ENCODE peak calls at places on chromosomes 7 and 10, in six cellular contexts. I is K562, U is GM12891, Z is H1, L is GM12878, T is HepG2. P is an unnamed sample.

GRCh38 chr7:28700790-28701203 is 257.3 kb downstream of the TRIL start:
- DNase-seq in U (no peak), L (no peak), I (no peak), T (no peak), Z (no peak), P (no peak)

GRCh38 chr10:132306951-132307751 is 599 bp downstream of the STK32C start:
- DNase-seq in U (no peak), Z (no peak), L (no peak), T (peak), I (no peak), P (no peak)

GRCh38 chr7:131861620-131862346 is 305.4 kb upstream of the PODXL start:
- DNase-seq in T (no peak), I (no peak), Z (no peak), L (no peak), U (no peak), P (no peak)

GRCh38 chr7:17661982-17662585 is 278.2 kb downstream of the SNX13 start:
- DNase-seq in U (no peak), T (no peak), I (no peak), Z (no peak), L (no peak), P (no peak)

GRCh38 chr7:625376-625971 is 101.0 kb upstream of the DNAAF5 start:
- DNase-seq in T (no peak), U (no peak), L (no peak), I (no peak), Z (no peak), P (no peak)

GRCh38 chr10:63761243-63761642 is 240.0 kb downstream of the REEP3 start:
- DNase-seq in I (no peak), U (no peak), T (no peak), Z (no peak), L (no peak), P (no peak)

GRCh38 chr7:16309129-16309528 is 112.2 kb downstream of the CRPPA start:
- DNase-seq in Z (no peak), I (no peak), T (no peak), L (no peak), U (no peak), P (no peak)

GRCh38 chr7:41624818-41625217 is 78.1 kb downstream of the INHBA start:
- DNase-seq in I (no peak), L (no peak), T (no peak), U (no peak), Z (no peak), P (no peak)

GRCh38 chr7:104358743-104359142 is 30.3 kb downstream of the LHFPL3 start:
- DNase-seq in I (no peak), U (no peak), T (no peak), L (no peak), Z (no peak), P (no peak)

GRCh38 chr7:121069346-121070100 is 81.0 kb downstream of the CPED1 start:
- DNase-seq in Z (no peak), L (no peak), I (no peak), U (no peak), T (no peak), P (no peak)

GRCh38 chr10:70726909-70727495 is 54.7 kb downstream of the ADAMTS14 start:
- DNase-seq in T (no peak), L (no peak), Z (no peak), U (no peak), I (no peak), P (no peak)

GRCh38 chr10:48760983-48761382 is 76.3 kb downstream of the WDFY4 start:
- DNase-seq in L (no peak), T (no peak), U (no peak), Z (no peak), I (no peak), P (no peak)

GRCh38 chr10:61931620-61932332 is 30.3 kb downstream of the ARID5B start:
- DNase-seq in I (no peak), Z (no peak), L (no peak), T (no peak), U (no peak), P (no peak)

GRCh38 chr7:54988516-54988915 is 30.3 kb upstream of the EGFR start:
- DNase-seq in T (no peak), L (no peak), Z (no peak), U (no peak), I (no peak), P (no peak)

GRCh38 chr10:96338279-96338925 is 20.4 kb downstream of the OPALIN start:
- DNase-seq in U (no peak), I (no peak), Z (no peak), L (no peak), T (no peak), P (no peak)

GRCh38 chr7:22548313-22548712 is 48.3 kb upstream of the STEAP1B start:
- DNase-seq in U (no peak), L (no peak), T (no peak), I (no peak), Z (no peak), P (no peak)

GRCh38 chr7:129370812-129371211 is 63.4 kb upstream of the STRIP2 start:
- DNase-seq in Z (no peak), U (no peak), T (no peak), L (no peak), I (no peak), P (no peak)

GRCh38 chr10:112658900-112659328 is 211.9 kb downstream of the VTI1A start:
- DNase-seq in U (no peak), T (peak), Z (no peak), I (no peak), L (no peak), P (no peak)

GRCh38 chr7:115779561-115779960 is 251.0 kb downstream of the TFEC start:
- DNase-seq in L (no peak), Z (no peak), I (no peak), T (no peak), U (no peak), P (no peak)

GRCh38 chr10:93458821-93459257 is 23.3 kb downstream of the MYOF start:
- DNase-seq in T (peak), I (no peak), L (no peak), Z (no peak), U (no peak), P (no peak)

GRCh38 chr7:92848441-92848840 is 12.1 kb upstream of the CDK6 start:
- DNase-seq in L (no peak), I (no peak), U (no peak), Z (no peak), T (no peak), P (no peak)

GRCh38 chr7:114087674-114088539 is 169.1 kb upstream of the PPP1R3A start:
- DNase-seq in U (no peak), L (no peak), Z (no peak), T (no peak), I (no peak), P (no peak)

GRCh38 chr10:122113161-122113944 is 124.4 kb downstream of the TACC2 start:
- DNase-seq in U (peak), L (no peak), T (peak), Z (no peak), I (peak), P (no peak)

GRCh38 chr7:30899630-30900029 is 12.0 kb upstream of the AQP1 start:
- DNase-seq in Z (no peak), I (no peak), L (no peak), T (no peak), U (no peak), P (no peak)
- TF ChIP-seq TAF1 in Z (no peak), I (no peak), L (no peak), T (no peak), U (no peak), P (no peak)

GRCh38 chr7:108570146-108570755 is 577 bp downstream of the DNAJB9 start:
- DNase-seq in U (peak), L (no peak), I (peak), T (peak), Z (no peak), P (no peak)
- TF ChIP-seq POLR2A in U (no peak), L (no peak), I (no peak), T (no peak), Z (no peak), P (no peak)

GRCh38 chr10:73593812-73594211 is 2.7 kb upstream of the USP54 start:
- DNase-seq in L (no peak), Z (no peak), U (no peak), I (no peak), T (no peak), P (no peak)

GRCh38 chr10:73591578-73591902 is 398 bp upstream of the USP54 start:
- DNase-seq in Z (peak), L (no peak), U (no peak), I (no peak), T (peak), P (no peak)

GRCh38 chr10:73590881-73591577 is at the start of gene USP54:
- DNase-seq in T (peak), U (no peak), Z (peak), L (no peak), I (peak), P (no peak)

GRCh38 chr10:73593110-73593509 is 2.0 kb upstream of the USP54 start:
- DNase-seq in U (no peak), L (no peak), I (no peak), T (no peak), Z (no peak), P (no peak)

DNA sequence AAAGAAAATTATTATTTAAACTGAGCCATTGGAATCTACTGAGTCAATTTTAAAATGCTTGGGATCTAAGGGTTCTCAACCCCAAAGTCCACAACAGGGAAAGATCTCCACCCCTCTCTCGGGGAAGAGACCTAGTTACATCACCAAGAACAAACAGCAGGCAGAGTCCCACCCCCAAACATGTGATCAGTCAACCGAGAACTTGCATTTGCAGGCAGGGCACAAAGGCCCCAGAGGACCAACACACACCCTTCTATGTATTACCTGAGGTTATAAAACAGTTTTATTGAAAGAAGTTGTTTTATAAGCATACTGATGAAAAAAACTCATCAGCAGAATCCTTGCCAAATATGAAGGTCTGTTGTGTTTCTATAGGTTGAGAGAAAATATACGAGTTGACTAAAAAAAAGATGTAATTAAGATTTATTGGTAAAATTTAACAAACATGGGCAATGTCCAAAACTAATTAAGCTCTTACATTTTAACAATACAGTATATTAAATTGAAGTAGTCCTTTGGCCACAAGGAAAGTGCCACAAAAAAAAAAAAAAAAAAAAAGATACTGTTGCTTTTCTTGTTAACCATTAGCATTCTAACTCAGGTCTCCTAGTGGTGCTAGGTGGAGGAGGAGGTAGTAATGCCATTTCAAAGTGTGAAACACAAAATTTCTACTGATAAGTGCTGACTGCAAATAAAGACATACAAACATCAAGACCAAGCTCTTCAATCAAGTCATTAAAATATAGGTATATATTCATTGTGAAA is 975 bp upstream of the USP54 start:
- DNase-seq in T (peak), U (peak), L (peak), I (peak), Z (peak), P (no peak)
- TF ChIP-seq TAF1 in T (no peak), U (no peak), L (no peak), I (no peak), Z (peak), P (no peak)

GRCh38 chr7:98922392-98923107 is 44.2 kb downstream of the TRRAP start:
- DNase-seq in L (no peak), I (no peak), Z (no peak), T (peak), U (no peak), P (no peak)

GRCh38 chr7:98930464-98930863 is 52.1 kb downstream of the TRRAP start:
- DNase-seq in T (no peak), I (no peak), U (no peak), Z (no peak), L (peak), P (no peak)

GRCh38 chr7:98923512-98923911 is 45.2 kb downstream of the TRRAP start:
- DNase-seq in Z (no peak), U (no peak), I (no peak), L (no peak), T (no peak), P (no peak)

GRCh38 chr7:98930921-98931320 is 52.6 kb downstream of the TRRAP start:
- DNase-seq in I (no peak), T (no peak), Z (no peak), U (no peak), L (peak), P (no peak)

DNA sequence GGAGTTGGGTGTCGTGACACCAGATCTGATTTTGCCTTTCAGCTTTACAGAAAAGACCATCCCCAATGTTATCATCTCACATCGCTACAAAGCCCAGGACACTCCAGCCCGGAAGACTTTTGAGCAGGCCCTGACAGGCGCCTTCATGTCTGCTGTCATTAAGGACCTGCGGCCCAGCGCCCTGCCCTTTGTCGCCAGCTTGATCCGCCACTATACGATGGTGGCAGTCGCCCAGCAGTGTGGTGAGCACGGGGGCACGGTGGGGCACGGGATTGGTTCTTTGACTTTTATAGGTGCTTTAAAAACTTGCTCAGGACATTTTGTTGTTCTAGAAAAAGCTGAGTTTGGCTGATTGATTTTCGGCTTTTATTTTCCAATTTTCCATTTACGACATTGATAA is 48.8 kb downstream of the TRRAP start:
- DNase-seq in T (no peak), U (no peak), L (no peak), Z (no peak), I (no peak), P (no peak)
- TF ChIP-seq POLR2A in T (no peak), U (no peak), L (no peak), Z (no peak), I (no peak), P (no peak)

GRCh38 chr7:95472521-95473160 is 13.1 kb upstream of the ASB4 start:
- DNase-seq in I (no peak), T (no peak), L (no peak), U (no peak), Z (no peak), P (no peak)
- TF ChIP-seq TAF1 in I (no peak), T (no peak), L (no peak), U (no peak), Z (no peak), P (no peak)

GRCh38 chr7:79009647-79010046 is 443.8 kb downstream of the MAGI2 start:
- DNase-seq in Z (no peak), T (no peak), U (no peak), L (no peak), I (no peak), P (no peak)
- TF ChIP-seq POLR2A in Z (no peak), T (no peak), U (no peak), L (no peak), I (no peak), P (no peak)

DNA sequence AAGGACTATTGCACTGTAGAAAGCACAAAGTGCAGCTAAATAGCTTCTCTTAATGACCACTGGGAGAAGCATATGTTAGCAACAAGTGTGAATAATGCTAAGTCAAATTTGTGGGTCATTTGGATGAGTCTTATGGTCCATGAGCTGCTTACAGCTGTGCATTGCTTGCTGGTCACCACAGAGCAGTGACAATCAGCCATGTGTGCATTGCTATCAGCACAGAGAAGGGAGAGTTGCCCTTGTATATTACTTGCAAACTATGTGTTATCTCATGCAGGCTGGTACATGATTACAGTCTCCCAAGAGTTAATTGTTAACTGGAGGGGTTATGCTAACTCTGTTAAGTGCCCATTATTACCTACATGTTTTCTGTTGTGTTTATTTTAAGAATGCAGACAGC is 25.7 kb downstream of the MRPS33 start:
- DNase-seq in U (no peak), Z (no peak), I (no peak), T (peak), L (no peak), P (no peak)
- TF ChIP-seq TAF1 in U (no peak), Z (no peak), I (no peak), T (no peak), L (no peak), P (no peak)

GRCh38 chr10:21750424-21750823 is 216.4 kb downstream of the MLLT10 start:
- DNase-seq in L (no peak), T (no peak), Z (no peak), I (no peak), U (no peak), P (no peak)

GRCh38 chr10:21744223-21744622 is 210.2 kb downstream of the MLLT10 start:
- DNase-seq in Z (no peak), U (no peak), I (no peak), L (no peak), T (no peak), P (no peak)

GRCh38 chr10:21749788-21750187 is 215.8 kb downstream of the MLLT10 start:
- DNase-seq in Z (no peak), T (no peak), I (no peak), U (no peak), L (no peak), P (no peak)

GRCh38 chr10:21746118-21746517 is 212.1 kb downstream of the MLLT10 start:
- DNase-seq in Z (no peak), U (no peak), T (no peak), I (no peak), L (no peak), P (no peak)

DNA sequence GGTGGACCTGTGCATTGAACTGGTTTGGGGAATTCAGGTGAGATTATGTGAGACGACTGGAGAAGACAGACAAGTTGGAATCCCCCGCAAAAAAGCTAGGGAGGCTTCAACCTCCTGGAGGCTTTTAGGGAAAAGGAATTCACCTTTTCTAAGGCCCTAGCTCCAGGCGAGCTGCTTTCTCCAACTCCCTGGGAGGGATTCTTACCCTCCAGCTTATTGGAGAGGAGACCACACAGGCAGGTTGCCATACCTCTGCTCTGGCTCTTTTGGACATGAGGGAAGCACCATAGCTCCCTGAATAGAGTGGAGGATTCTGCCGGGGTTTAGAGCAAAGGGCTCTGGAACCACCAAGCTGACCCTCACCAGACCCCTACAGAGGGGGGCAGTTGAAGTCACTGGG is 213.8 kb downstream of the MLLT10 start:
- DNase-seq in T (no peak), L (no peak), I (no peak), U (no peak), Z (no peak), P (no peak)
- TF ChIP-seq POLR2A in T (no peak), L (no peak), I (no peak), U (no peak), Z (no peak), P (no peak)

GRCh38 chr7:112419543-112420130 is 30.6 kb upstream of the IFRD1 start:
- DNase-seq in I (no peak), L (no peak), U (no peak), Z (no peak), T (no peak), P (no peak)

GRCh38 chr7:112411186-112411795 is 39.0 kb upstream of the IFRD1 start:
- DNase-seq in I (no peak), Z (no peak), U (no peak), L (no peak), T (peak), P (no peak)

GRCh38 chr7:112416127-112416526 is 34.1 kb upstream of the IFRD1 start:
- DNase-seq in L (no peak), U (no peak), Z (no peak), T (no peak), I (no peak), P (no peak)

GRCh38 chr7:112410087-112410486 is 40.2 kb upstream of the IFRD1 start:
- DNase-seq in Z (no peak), I (no peak), U (no peak), T (no peak), L (no peak), P (no peak)

DNA sequence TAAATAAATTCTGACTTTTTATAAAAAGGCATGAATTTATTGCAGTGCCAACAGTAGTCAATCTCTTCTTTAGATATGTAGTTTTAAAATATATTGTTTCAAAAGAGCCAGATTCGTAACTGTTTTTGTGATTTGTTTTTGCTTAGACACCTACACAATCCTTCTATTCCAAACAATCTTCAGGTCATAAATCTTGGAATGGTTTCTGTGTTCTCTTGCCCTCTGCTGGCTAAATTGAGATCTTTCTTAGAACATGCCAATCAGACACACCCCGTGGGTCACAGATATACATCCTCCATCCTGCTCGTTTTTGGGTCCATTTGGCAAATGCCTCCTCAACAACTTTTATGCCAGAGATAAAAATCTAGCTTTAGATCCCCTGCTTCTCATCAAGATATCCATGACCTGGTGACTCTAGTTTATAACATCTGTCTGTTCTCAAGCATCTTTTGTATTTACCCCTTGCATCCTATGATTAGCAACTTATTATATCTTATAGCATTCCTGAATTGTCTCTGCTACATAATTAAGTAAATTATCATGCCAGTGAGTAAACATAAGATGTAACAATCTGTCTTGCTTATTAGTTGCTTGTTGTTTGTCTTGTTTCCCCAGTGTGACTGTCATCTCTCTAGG is 35.3 kb upstream of the IFRD1 start:
- DNase-seq in T (peak), I (peak), Z (no peak), U (no peak), L (no peak), P (no peak)
- TF ChIP-seq TAF1 in T (no peak), I (no peak), Z (no peak), U (no peak), L (no peak), P (no peak)